ENCODE peak calls at places on chromosomes 4 and X, in eight cellular contexts. D is substantia nigra, H is head of caudate nucleus, R is SHP77, M is aorta, V is neural crest cell, E is nucleus accumbens, S is Calu3. O is an unnamed sample.

GRCh38 chr4:133148690-133149363 is at the start of gene PCDH10:
- DNase-seq in R (peak), V (peak), H (peak), D (peak), E (peak), S (no peak), M (peak), O (peak)

GRCh38 chr4:122003335-122003734 is 51.5 kb upstream of the TRPC3 start:
- DNase-seq in M (no peak), S (peak), H (no peak), R (peak), D (peak), V (peak), E (no peak), O (peak)

GRCh38 chrX:84168095-84168494 is 19.9 kb downstream of the RPS6KA6 start:
- DNase-seq in V (no peak), E (no peak), R (no peak), H (no peak), M (no peak), D (no peak), S (no peak), O (no peak)

GRCh38 chrX:95703696-95704095 is 980.9 kb upstream of the DIAPH2 start:
- DNase-seq in E (no peak), S (no peak), M (no peak), H (no peak), D (no peak), R (no peak), V (no peak), O (no peak)

GRCh38 chrX:267771-268261 is 13.4 kb upstream of the PLCXD1 start:
- DNase-seq in S (no peak), E (no peak), H (peak), V (no peak), M (peak), R (no peak), D (no peak), O (no peak)

GRCh38 chrX:43969504-43970501 is 3.4 kb downstream of the NDP start:
- DNase-seq in R (no peak), M (no peak), V (no peak), D (peak), H (peak), E (peak), S (peak), O (no peak)

GRCh38 chr4:100317032-100317864 is 127.0 kb upstream of the DDIT4L start:
- DNase-seq in M (no peak), V (no peak), H (no peak), R (no peak), S (no peak), E (no peak), D (no peak), O (no peak)

GRCh38 chr4:16745009-16745408 is 153.4 kb downstream of the LDB2 start:
- DNase-seq in S (no peak), V (no peak), M (no peak), R (no peak), H (no peak), E (no peak), D (no peak), O (no peak)